ENCODE peak calls at places on chromosomes 6 and 20, in six cellular contexts. S is left ventricle myocardium inferior; E is endothelial cell; L is NCI-H1105; P is effector memory CD8-positive, alpha-beta T cell; C is uterus. F is an unnamed sample.

GRCh38 chr6:169964440-169965212 is 213.2 kb downstream of the ERMARD start:
- DNase-seq in S (no peak), E (no peak), L (no peak), P (no peak), C (no peak), F (no peak)

GRCh38 chr6:13725570-13725969 is 13.9 kb upstream of the RANBP9 start:
- DNase-seq in S (no peak), E (no peak), L (no peak), P (no peak), C (no peak), F (no peak)

GRCh38 chr20:38350879-38351775 is 4.8 kb downstream of the LBP start:
- DNase-seq in S (peak), E (no peak), L (no peak), P (no peak), C (peak), F (no peak)

GRCh38 chr6:138428943-138429616 is 25.1 kb downstream of the HEBP2 start:
- DNase-seq in S (no peak), E (no peak), L (peak), P (peak), C (no peak), F (peak)

GRCh38 chr6:47633141-47633540 is 65.2 kb upstream of the ADGRF4 start:
- DNase-seq in S (no peak), E (no peak), L (no peak), P (no peak), C (no peak), F (no peak)

GRCh38 chr20:6685181-6685582 is 82.3 kb upstream of the BMP2 start:
- DNase-seq in S (no peak), E (no peak), L (no peak), P (no peak), C (no peak), F (no peak)

GRCh38 chr20:9838378-9839295 is at the start of gene PAK5:
- DNase-seq in S (no peak), E (peak), L (peak), P (no peak), C (no peak), F (peak)

GRCh38 chr6:87065117-87065516 is 29.8 kb downstream of the CGA start:
- DNase-seq in S (no peak), E (no peak), L (no peak), P (no peak), C (no peak), F (no peak)